ENCODE peak calls at places on chromosomes 6 and 20, in four cellular contexts. One of them, this sample, is unnamed. For H4K20me1, the result is how much of the 10 kb centered on the place peaks cover.

GRCh38 chr6:24520929-24521546 is 26.3 kb downstream of the ALDH5A1 start:
- DNase-seq in H9: peak
- DNase-seq in astrocyte: no peak
- DNase-seq in GM23248: peak
- DNase-seq in this sample: peak

GRCh38 chr20:10077886-10078285 is 43.1 kb downstream of the ANKEF1 start:
- DNase-seq in GM23248: no peak
- DNase-seq in astrocyte: no peak
- DNase-seq in H9: no peak
- DNase-seq in this sample: no peak

GRCh38 chr20:32538526-32538918 is 46.6 kb downstream of the NOL4L start:
- DNase-seq in GM23248: peak
- DNase-seq in astrocyte: no peak
- DNase-seq in H9: peak
- DNase-seq in this sample: no peak

GRCh38 chr6:31186052-31186734 is 15.7 kb upstream of the POU5F1 start:
- DNase-seq in GM23248: no peak
- DNase-seq in H9: no peak
- DNase-seq in astrocyte: peak
- DNase-seq in this sample: no peak

GRCh38 chr6:40523505-40524172 is 63.5 kb downstream of the LRFN2 start:
- DNase-seq in H9: no peak
- DNase-seq in GM23248: no peak
- DNase-seq in astrocyte: no peak
- DNase-seq in this sample: no peak

GRCh38 chr6:81751388-81752083 is 945 bp downstream of the TENT5A start:
- DNase-seq in H9: peak
- DNase-seq in astrocyte: peak
- DNase-seq in GM23248: peak
- DNase-seq in this sample: peak

GRCh38 chr20:54510546-54511129 is 35.2 kb downstream of the DOK5 start:
- DNase-seq in GM23248: no peak
- DNase-seq in H9: peak
- DNase-seq in astrocyte: peak
- DNase-seq in this sample: no peak

GRCh38 chr20:5652626-5653573 is 97.3 kb upstream of the SHLD1 start:
- DNase-seq in H9: no peak
- DNase-seq in GM23248: peak
- DNase-seq in astrocyte: peak
- DNase-seq in this sample: peak

GRCh38 chr20:23446505-23446904 is 6.2 kb downstream of the CST11 start:
- DNase-seq in GM23248: peak
- DNase-seq in astrocyte: peak
- DNase-seq in H9: peak
- DNase-seq in this sample: peak

GRCh38 chr6:169428532-169428931 is 174.9 kb upstream of the THBS2 start:
- DNase-seq in GM23248: peak
- DNase-seq in H9: no peak
- DNase-seq in astrocyte: peak
- DNase-seq in this sample: no peak

GRCh38 chr20:9444921-9445320 is 69.5 kb upstream of the LAMP5 start:
- DNase-seq in astrocyte: no peak
- DNase-seq in H9: no peak
- DNase-seq in GM23248: no peak
- DNase-seq in this sample: no peak

GRCh38 chr20:61931476-61932198 is 134.0 kb downstream of the TAF4 start:
- DNase-seq in H9: no peak
- DNase-seq in GM23248: no peak
- DNase-seq in astrocyte: no peak
- DNase-seq in this sample: no peak

GRCh38 chr20:53786071-53786444 is 192.4 kb upstream of the ZNF217 start:
- DNase-seq in H9: no peak
- DNase-seq in astrocyte: no peak
- DNase-seq in GM23248: no peak
- DNase-seq in this sample: no peak

GRCh38 chr6:118544105-118544504 is 4.0 kb upstream of the PLN start:
- DNase-seq in GM23248: no peak
- DNase-seq in H9: no peak
- DNase-seq in astrocyte: peak
- DNase-seq in this sample: no peak

GRCh38 chr6:140168365-140168764 is 793.9 kb upstream of the CITED2 start:
- DNase-seq in astrocyte: no peak
- DNase-seq in GM23248: no peak
- DNase-seq in H9: no peak
- DNase-seq in this sample: no peak

GRCh38 chr20:10381477-10381876 is 52.5 kb downstream of the MKKS start:
- DNase-seq in astrocyte: no peak
- DNase-seq in H9: no peak
- DNase-seq in GM23248: no peak
- DNase-seq in this sample: no peak

GRCh38 chr6:64811145-64811544 is 895.9 kb downstream of the EYS start:
- DNase-seq in GM23248: no peak
- DNase-seq in H9: no peak
- DNase-seq in astrocyte: no peak
- DNase-seq in this sample: no peak

GRCh38 chr6:52055451-52055850 is 32.0 kb downstream of the PKHD1 start:
- DNase-seq in GM23248: no peak
- DNase-seq in H9: no peak
- DNase-seq in astrocyte: no peak
- DNase-seq in this sample: no peak

GRCh38 chr6:167930300-167930699 is 67.2 kb upstream of the KIF25 start:
- DNase-seq in astrocyte: peak
- DNase-seq in GM23248: peak
- DNase-seq in H9: no peak
- DNase-seq in this sample: peak

GRCh38 chr20:6698056-6698455 is 69.4 kb upstream of the BMP2 start:
- DNase-seq in GM23248: no peak
- DNase-seq in astrocyte: peak
- DNase-seq in H9: peak
- DNase-seq in this sample: no peak

GRCh38 chr20:48823960-48824497 is 3.8 kb downstream of the PREX1 start:
- DNase-seq in GM23248: peak
- DNase-seq in H9: no peak
- DNase-seq in astrocyte: peak
- DNase-seq in this sample: peak

GRCh38 chr20:38426006-38426405 is 9.1 kb downstream of the SNHG17 start:
- DNase-seq in H9: no peak
- DNase-seq in astrocyte: peak
- DNase-seq in GM23248: peak
- DNase-seq in this sample: peak

GRCh38 chr20:25584905-25585704 is at the start of gene NINL:
- DNase-seq in astrocyte: peak
- DNase-seq in GM23248: peak
- DNase-seq in H9: peak
- DNase-seq in this sample: peak

GRCh38 chr6:10030942-10031537 is 383.8 kb downstream of the TFAP2A start:
- DNase-seq in GM23248: no peak
- DNase-seq in H9: no peak
- DNase-seq in astrocyte: no peak
- DNase-seq in this sample: no peak

GRCh38 chr6:146847426-146847825 is 248.7 kb downstream of the ADGB start:
- DNase-seq in H9: no peak
- DNase-seq in GM23248: peak
- DNase-seq in astrocyte: peak
- DNase-seq in this sample: peak

GRCh38 chr6:39899540-39900295 is 34.5 kb downstream of the MOCS1 start:
- DNase-seq in H9: no peak
- DNase-seq in astrocyte: no peak
- DNase-seq in GM23248: peak
- DNase-seq in this sample: peak

GRCh38 chr20:38315290-38315966 is 11.5 kb downstream of the BPI start:
- DNase-seq in H9: no peak
- DNase-seq in GM23248: peak
- DNase-seq in astrocyte: no peak
- DNase-seq in this sample: peak

DNA sequence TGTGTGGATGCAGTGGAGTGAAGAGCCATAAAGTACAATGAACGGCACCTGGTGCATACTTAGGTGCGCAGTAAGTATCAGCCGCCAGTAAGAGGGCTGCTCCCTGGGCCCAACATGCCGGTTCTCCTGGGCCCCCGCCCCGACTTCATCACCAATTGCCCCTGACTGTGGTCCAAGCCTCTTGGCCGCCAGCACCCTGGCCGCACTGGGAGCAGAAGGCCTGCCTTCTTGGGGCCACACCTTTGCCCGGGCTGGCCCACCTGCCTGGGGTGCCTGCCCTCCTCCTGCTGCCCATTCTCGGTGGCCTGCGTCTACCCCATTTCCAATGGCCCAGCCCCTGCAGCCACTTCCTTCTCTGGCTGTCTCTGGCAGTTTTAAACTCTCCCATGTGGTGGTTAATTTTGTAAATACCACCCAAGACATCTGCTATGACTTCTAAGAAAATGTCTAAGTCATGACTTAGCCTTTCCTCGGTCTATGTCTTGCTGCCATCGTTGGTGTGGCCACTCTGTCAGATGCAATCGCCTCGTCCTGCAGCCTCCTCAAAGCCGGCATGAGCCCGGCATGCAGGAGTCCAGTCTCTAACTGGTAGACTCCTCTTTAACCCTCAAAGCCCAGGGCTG is 36.8 kb downstream of the PMEPA1 start:
- DNase-seq in H9: no peak
- DNase-seq in astrocyte: no peak
- DNase-seq in GM23248: peak
- DNase-seq in this sample: no peak
- H4K20me1 ChIP-seq in H9: under half
- H4K20me1 ChIP-seq in astrocyte: half or more
- H4K20me1 ChIP-seq in GM23248: under half
- H4K20me1 ChIP-seq in this sample: under half

DNA sequence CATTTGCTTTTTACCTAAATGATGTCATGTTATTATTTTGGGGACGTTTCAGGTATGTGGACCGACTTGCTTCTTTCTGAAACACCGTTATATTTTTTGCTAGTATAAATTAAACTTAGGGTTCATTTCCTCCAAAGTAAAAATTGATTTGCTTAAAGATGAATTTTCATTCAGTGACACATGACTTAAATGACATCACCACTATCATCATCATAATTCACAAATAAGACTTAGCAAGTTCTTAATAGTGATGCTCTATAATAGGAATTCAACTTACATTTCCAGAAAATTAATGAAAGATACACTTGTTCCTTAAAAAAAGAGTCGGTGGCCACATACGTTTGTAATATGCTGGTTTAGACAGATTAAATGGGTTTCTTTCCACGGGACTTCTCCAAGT is 9.3 kb downstream of the IRF4 start:
- DNase-seq in H9: no peak
- DNase-seq in GM23248: no peak
- DNase-seq in astrocyte: no peak
- DNase-seq in this sample: no peak
- H4K20me1 ChIP-seq in H9: under half
- H4K20me1 ChIP-seq in GM23248: under half
- H4K20me1 ChIP-seq in astrocyte: under half
- H4K20me1 ChIP-seq in this sample: under half

GRCh38 chr6:115945306-115945705 is 115.4 kb downstream of the FRK start:
- DNase-seq in GM23248: no peak
- DNase-seq in H9: no peak
- DNase-seq in astrocyte: peak
- DNase-seq in this sample: no peak

GRCh38 chr6:115948751-115949150 is 111.9 kb downstream of the FRK start:
- DNase-seq in H9: no peak
- DNase-seq in GM23248: no peak
- DNase-seq in astrocyte: no peak
- DNase-seq in this sample: no peak

GRCh38 chr6:115947964-115948541 is 112.6 kb downstream of the FRK start:
- DNase-seq in H9: no peak
- DNase-seq in astrocyte: no peak
- DNase-seq in GM23248: no peak
- DNase-seq in this sample: no peak

DNA sequence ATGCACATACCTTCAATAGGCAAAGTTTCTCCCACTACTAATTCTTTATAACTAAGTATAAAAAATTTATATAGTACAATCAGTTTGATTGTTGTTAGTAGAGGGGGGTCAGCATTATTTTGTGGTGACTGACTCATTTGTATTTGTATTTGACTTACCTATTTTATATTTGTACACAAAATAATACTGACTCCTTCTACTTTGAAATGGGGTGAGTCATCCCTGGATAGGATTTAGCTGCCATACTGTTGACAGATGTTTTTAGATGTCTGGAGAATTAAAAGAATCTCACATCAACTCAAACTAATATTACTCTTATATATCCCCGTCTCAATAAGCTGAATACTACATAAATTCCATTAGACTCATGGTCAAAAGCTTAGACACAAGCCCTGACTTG is 114.9 kb downstream of the FRK start:
- DNase-seq in H9: no peak
- DNase-seq in astrocyte: no peak
- DNase-seq in GM23248: no peak
- DNase-seq in this sample: no peak
- H4K20me1 ChIP-seq in H9: under half
- H4K20me1 ChIP-seq in astrocyte: under half
- H4K20me1 ChIP-seq in GM23248: under half
- H4K20me1 ChIP-seq in this sample: under half

DNA sequence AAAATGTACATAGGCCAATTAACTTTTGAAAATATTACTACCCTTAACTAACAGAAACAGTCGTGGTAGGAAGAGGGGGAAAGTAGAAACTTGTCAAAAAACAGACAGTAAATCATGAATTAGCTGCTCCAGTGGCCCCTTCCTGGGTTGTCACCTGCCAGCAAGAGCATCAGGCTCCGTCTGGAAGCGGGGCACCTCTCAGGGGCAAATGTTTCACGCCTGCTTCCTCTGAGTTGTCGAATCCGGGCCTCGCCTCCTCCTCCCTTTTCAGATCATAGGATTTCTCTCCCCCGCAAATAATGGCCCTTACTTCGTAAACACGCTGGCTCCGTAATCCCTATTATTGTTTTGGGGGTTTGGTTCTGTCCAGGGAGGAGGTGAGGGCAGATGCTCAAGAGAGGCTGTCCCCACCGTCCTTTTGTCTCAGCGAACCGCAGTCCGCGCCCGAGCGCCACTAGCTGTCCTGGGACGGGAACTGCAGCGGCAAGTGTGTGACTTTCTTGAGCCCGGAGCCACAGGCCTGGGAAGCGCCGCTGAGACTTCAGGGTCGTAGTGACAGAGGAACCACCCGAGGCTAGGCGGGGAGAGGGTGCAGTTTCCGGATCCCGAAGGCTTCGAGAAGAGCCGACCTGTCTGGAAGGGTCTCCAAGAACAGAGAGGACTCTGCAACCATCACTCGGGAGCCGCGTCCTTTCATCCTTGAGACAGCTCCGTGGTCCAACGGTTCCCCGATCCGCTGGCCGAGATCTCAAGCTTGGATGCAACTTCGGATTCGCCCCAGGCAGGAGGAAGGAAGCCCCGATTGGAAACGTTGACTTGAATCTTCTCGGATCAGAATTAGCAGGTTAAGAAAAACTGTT is 214.5 kb upstream of the ZNF184 start:
- DNase-seq in GM23248: peak
- DNase-seq in astrocyte: peak
- DNase-seq in H9: peak
- DNase-seq in this sample: peak
- H4K20me1 ChIP-seq in GM23248: under half
- H4K20me1 ChIP-seq in astrocyte: under half
- H4K20me1 ChIP-seq in H9: under half
- H4K20me1 ChIP-seq in this sample: under half